ENCODE peak calls at places on chromosomes 6 and 20, in eight cellular contexts. W is HCT116, M is IMR-90, A is lower leg skin, Z is transverse colon, I is GM12878, K is tibial nerve, X is NB4. N is an unnamed sample.

GRCh38 chr6:168915855-168916254 is 337.8 kb downstream of the THBS2 start:
- DNase-seq in M (no peak), X (no peak), Z (no peak), A (no peak), K (no peak), W (no peak), I (no peak), N (no peak)

GRCh38 chr6:12423852-12424251 is 133.7 kb downstream of the EDN1 start:
- DNase-seq in Z (no peak), M (no peak), W (no peak), X (no peak), A (no peak), I (no peak), K (no peak), N (no peak)

GRCh38 chr6:26474439-26474881 is 16.7 kb downstream of the BTN2A1 start:
- DNase-seq in Z (no peak), W (no peak), M (no peak), A (no peak), X (no peak), K (no peak), I (no peak), N (no peak)

GRCh38 chr6:141421378-141421777 is 711.3 kb upstream of the GJE1 start:
- DNase-seq in K (no peak), Z (no peak), A (no peak), W (peak), I (no peak), M (peak), X (no peak), N (no peak)

GRCh38 chr6:134123666-134124208 is 71.3 kb upstream of the SLC2A12 start:
- DNase-seq in X (peak), I (peak), A (peak), K (no peak), M (peak), Z (no peak), W (peak), N (peak)

GRCh38 chr6:37125779-37126553 is 44.0 kb upstream of the PIM1 start:
- DNase-seq in X (no peak), M (no peak), A (no peak), W (no peak), K (no peak), I (no peak), Z (no peak), N (no peak)

GRCh38 chr6:136548582-136549330 is 1.5 kb downstream of the MAP7 start:
- DNase-seq in A (no peak), Z (no peak), K (no peak), M (no peak), X (no peak), W (no peak), I (no peak), N (no peak)

GRCh38 chr6:79512014-79512413 is 25.2 kb downstream of the LCA5 start:
- DNase-seq in K (no peak), M (no peak), W (no peak), I (no peak), Z (no peak), A (no peak), X (no peak), N (no peak)

GRCh38 chr6:384898-385297 is 6.7 kb upstream of the IRF4 start:
- DNase-seq in W (no peak), I (no peak), X (no peak), Z (no peak), A (no peak), K (no peak), M (no peak), N (no peak)

GRCh38 chr6:19452495-19452894 is 384.7 kb upstream of the ID4 start:
- DNase-seq in Z (no peak), M (no peak), K (no peak), W (no peak), X (no peak), I (no peak), A (no peak), N (no peak)

GRCh38 chr6:150639823-150640331 is 40.2 kb downstream of the PLEKHG1 start:
- DNase-seq in M (no peak), Z (no peak), A (no peak), X (no peak), I (no peak), W (no peak), K (no peak), N (no peak)

GRCh38 chr20:59835057-59835447 is 98.4 kb downstream of the SYCP2 start:
- DNase-seq in K (no peak), M (no peak), W (no peak), I (no peak), Z (no peak), A (no peak), X (no peak), N (no peak)

GRCh38 chr20:22052025-22052527 is 346.6 kb downstream of the PAX1 start:
- DNase-seq in X (no peak), K (no peak), A (no peak), W (no peak), Z (no peak), M (no peak), I (no peak), N (no peak)

GRCh38 chr6:101597711-101598110 is 204.2 kb downstream of the GRIK2 start:
- DNase-seq in Z (no peak), K (no peak), W (peak), I (no peak), M (peak), X (no peak), A (no peak), N (no peak)

GRCh38 chr6:10951675-10952282 is 64.9 kb downstream of the SYCP2L start:
- DNase-seq in Z (no peak), X (peak), A (no peak), M (peak), K (no peak), W (no peak), I (no peak), N (no peak)

GRCh38 chr6:31498748-31499147 is 803 bp downstream of the MICB start:
- DNase-seq in X (no peak), W (no peak), K (no peak), A (no peak), Z (no peak), I (no peak), M (no peak), N (no peak)

DNA sequence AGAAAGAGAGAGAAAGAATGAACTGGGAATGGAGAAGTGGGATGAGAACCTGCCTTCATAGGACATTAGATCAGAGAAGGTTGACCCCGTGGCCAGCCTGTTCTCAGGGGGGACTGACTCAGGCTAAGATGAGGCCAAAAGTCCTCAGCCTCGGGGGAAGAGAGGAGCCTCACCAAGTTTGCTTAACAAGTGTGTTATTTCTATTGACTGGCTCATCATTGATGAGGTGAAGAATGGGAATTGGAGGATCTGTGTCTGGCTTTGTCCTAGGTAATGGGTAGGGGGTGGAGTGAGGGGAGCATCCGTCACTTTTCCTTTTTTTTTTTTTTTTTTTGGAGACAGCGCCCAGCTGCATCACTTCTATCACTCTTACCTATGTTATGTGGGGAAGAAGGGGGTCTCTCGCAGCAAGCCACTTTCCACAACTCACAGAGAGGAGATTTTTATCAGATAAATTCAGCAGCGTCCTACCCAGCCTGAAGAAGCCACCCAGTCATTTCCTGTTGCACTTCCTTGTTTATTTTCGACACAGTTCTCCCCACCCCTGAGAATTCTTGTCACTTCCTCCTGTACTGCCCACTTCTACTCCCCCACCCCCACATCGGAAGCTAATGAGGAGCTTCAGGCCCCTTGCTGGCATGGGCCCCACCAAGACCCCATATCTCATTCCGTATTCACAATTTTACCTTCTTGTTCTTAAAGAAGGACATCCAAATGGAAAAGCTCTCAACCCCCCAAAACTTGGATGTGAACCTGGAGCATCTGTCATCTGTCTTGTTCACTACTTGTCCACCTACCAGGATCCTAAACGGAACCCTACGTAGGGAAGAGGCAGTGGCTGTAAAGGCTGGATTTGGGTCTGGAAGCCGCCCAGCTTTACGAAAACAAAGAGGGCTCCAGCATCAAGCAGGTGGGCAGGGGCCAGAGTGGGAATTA is 2.8 kb upstream of the RNASET2 start:
- DNase-seq in A (peak), W (no peak), K (no peak), Z (peak), M (no peak), X (peak), I (no peak), N (no peak)
- H3K4me3 ChIP-seq in A (no peak), W (no peak), K (no peak), Z (no peak), M (no peak), X (no peak), I (peak), N (no peak)

GRCh38 chr6:28136585-28137457 is 4.9 kb upstream of the ZKSCAN8 start:
- DNase-seq in I (peak), A (peak), M (peak), Z (peak), K (peak), X (peak), W (peak), N (peak)
- TF ChIP-seq POLR2A in I (peak), A (no peak), M (peak), Z (peak), K (no peak), X (peak), W (peak), N (peak)

GRCh38 chr6:42727084-42727601 is 4.7 kb upstream of the PRPH2 start:
- DNase-seq in M (peak), W (no peak), K (no peak), X (no peak), A (peak), Z (no peak), I (no peak), N (no peak)

GRCh38 chr6:42727627-42728026 is 5.2 kb upstream of the PRPH2 start:
- DNase-seq in Z (no peak), A (no peak), X (no peak), I (no peak), K (no peak), M (no peak), W (no peak), N (no peak)

GRCh38 chr6:42726485-42727083 is 4.2 kb upstream of the PRPH2 start:
- DNase-seq in X (peak), A (peak), M (peak), I (peak), W (peak), K (peak), Z (peak), N (peak)

GRCh38 chr6:42724825-42725224 is 2.4 kb upstream of the PRPH2 start:
- DNase-seq in W (no peak), K (no peak), X (no peak), Z (no peak), I (no peak), A (no peak), M (no peak), N (no peak)

GRCh38 chr6:42726026-42726425 is 3.6 kb upstream of the PRPH2 start:
- DNase-seq in Z (no peak), I (no peak), W (no peak), K (no peak), M (no peak), A (no peak), X (no peak), N (no peak)
- H3K4me3 ChIP-seq in Z (no peak), I (no peak), W (no peak), K (no peak), M (peak), A (no peak), X (peak), N (no peak)

DNA sequence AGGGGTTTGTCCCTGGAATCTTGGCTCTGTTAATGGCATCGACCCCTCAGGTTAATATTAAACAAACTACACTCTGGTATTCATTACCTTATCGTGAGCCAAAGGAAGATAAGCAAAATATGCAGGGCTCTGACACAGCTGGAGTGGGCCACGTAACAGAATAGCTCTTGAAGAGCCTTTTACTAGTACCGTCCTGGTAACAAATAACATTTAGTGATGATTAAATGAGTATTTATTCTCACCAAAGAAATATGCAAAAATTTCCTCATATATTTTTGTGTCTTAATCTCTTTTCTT is 20.1 kb upstream of the UTRN start:
- DNase-seq in I (no peak), A (no peak), Z (no peak), X (no peak), K (no peak), W (no peak), M (peak), N (peak)
- TF ChIP-seq POLR2A in I (no peak), A (no peak), Z (no peak), X (no peak), K (no peak), W (no peak), M (no peak), N (no peak)

DNA sequence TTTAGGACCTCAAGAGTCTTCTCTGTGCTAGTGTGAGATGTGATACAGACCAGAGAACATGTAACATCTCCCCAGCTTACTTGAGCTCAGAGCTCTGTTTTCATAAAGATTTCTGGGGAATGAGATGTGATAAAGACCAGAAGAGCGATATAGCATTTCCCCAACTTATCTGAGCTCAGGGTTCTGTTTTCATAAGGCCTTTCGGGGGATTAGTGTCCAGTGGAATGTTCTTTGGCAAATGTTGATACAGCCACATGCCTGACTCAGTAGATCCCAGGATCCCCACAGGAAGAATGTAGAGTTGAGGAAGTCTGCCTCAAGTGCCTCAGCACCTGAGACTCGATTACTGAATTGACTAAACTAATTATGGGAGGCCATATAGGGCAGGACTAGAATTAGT is 18.7 kb upstream of the TOP1 start:
- DNase-seq in A (no peak), W (no peak), M (peak), I (no peak), K (no peak), Z (no peak), X (no peak), N (no peak)
- H3K4me3 ChIP-seq in A (no peak), W (no peak), M (no peak), I (no peak), K (no peak), Z (no peak), X (no peak), N (no peak)

GRCh38 chr6:33746036-33746600 is 587 bp downstream of the IP6K3 start:
- DNase-seq in W (no peak), Z (peak), I (no peak), K (no peak), M (peak), A (no peak), X (peak), N (peak)

GRCh38 chr6:33744895-33745546 is 1.7 kb downstream of the IP6K3 start:
- DNase-seq in W (no peak), I (no peak), M (no peak), X (no peak), K (no peak), A (no peak), Z (peak), N (no peak)

GRCh38 chr6:33746651-33747100 is at the start of gene IP6K3:
- DNase-seq in A (no peak), M (no peak), K (no peak), W (no peak), I (no peak), X (no peak), Z (no peak), N (no peak)

GRCh38 chr6:33744001-33744848 is 2.5 kb downstream of the IP6K3 start:
- DNase-seq in A (peak), K (peak), M (peak), Z (peak), W (peak), X (peak), I (no peak), N (peak)

GRCh38 chr6:33745558-33745957 is 1.1 kb downstream of the IP6K3 start:
- DNase-seq in X (no peak), Z (peak), A (no peak), M (peak), W (no peak), K (no peak), I (no peak), N (no peak)
- TF ChIP-seq POLR2A in X (no peak), Z (no peak), A (no peak), M (no peak), W (no peak), K (no peak), I (no peak), N (no peak)

GRCh38 chr6:33189625-33190024 is 2.6 kb downstream of the COL11A2 start:
- DNase-seq in X (no peak), M (no peak), W (no peak), K (no peak), I (no peak), Z (no peak), A (no peak), N (no peak)

GRCh38 chr6:33187809-33188208 is 4.5 kb downstream of the COL11A2 start:
- DNase-seq in A (no peak), Z (no peak), I (no peak), K (no peak), X (no peak), M (no peak), W (no peak), N (no peak)

GRCh38 chr6:33190504-33191107 is 1.7 kb downstream of the COL11A2 start:
- DNase-seq in M (no peak), Z (no peak), X (no peak), A (no peak), W (no peak), K (no peak), I (no peak), N (no peak)

GRCh38 chr6:33191383-33192104 is 723 bp downstream of the COL11A2 start:
- DNase-seq in X (no peak), W (no peak), I (no peak), Z (no peak), A (no peak), M (no peak), K (no peak), N (peak)

DNA sequence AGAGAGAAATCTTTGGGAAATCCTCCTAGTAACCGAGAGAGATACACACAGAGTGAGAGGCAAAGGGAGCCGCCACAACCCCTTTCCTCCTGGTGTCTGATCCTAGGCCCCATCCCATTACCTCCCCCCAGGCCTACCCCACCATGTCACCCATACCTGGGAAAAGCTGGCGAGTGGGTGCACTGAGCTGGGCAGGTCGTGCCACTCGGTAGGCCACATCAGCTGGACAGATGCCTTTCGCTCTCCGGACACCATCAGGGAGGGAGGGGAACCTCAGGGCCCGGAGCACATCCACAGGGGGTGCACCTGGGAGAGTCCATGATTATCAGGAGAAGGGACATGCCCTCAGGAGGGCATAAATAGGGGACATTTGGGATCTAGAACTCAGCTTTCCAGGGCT is 3.1 kb downstream of the COL11A2 start:
- DNase-seq in Z (no peak), K (no peak), I (no peak), W (no peak), X (no peak), M (no peak), A (no peak), N (no peak)
- H3K4me3 ChIP-seq in Z (no peak), K (no peak), I (no peak), W (no peak), X (no peak), M (no peak), A (no peak), N (no peak)